ENCODE peak calls at places on chromosomes 1 and 21, in nine cellular contexts. Q, A, J, W, P, D, H, E and Y are unnamed samples.

GRCh38 chr1:72724951-72725863 is 442.9 kb upstream of the NEGR1 start:
- DNase-seq in Q (no peak), A (no peak), J (no peak), W (no peak), P (no peak), D (no peak), H (no peak), E (no peak), Y (no peak)

GRCh38 chr1:56187410-56187809 is 392.0 kb downstream of the PLPP3 start:
- DNase-seq in Q (no peak), A (no peak), J (no peak), W (no peak), P (no peak), D (no peak), H (no peak), E (no peak), Y (no peak)

GRCh38 chr1:107661142-107661541 is 303.8 kb downstream of the VAV3 start:
- DNase-seq in Q (no peak), A (no peak), J (no peak), W (no peak), P (no peak), D (no peak), H (no peak), E (no peak), Y (no peak)

GRCh38 chr1:64539808-64540207 is 69.9 kb downstream of the CACHD1 start:
- DNase-seq in Q (peak), A (peak), J (peak), W (no peak), P (peak), D (no peak), H (no peak), E (no peak), Y (no peak)

GRCh38 chr1:65260851-65261473 is 48.4 kb upstream of the DNAJC6 start:
- DNase-seq in Q (no peak), A (no peak), J (no peak), W (no peak), P (no peak), D (no peak), H (no peak), E (no peak), Y (no peak)

GRCh38 chr1:74468982-74469603 is 43.3 kb downstream of the LRRC53 start:
- DNase-seq in Q (no peak), A (no peak), J (no peak), W (no peak), P (no peak), D (peak), H (no peak), E (peak), Y (no peak)

GRCh38 chr1:37325010-37325409 is 149.4 kb upstream of the ZC3H12A start:
- DNase-seq in Q (peak), A (no peak), J (no peak), W (no peak), P (no peak), D (peak), H (no peak), E (no peak), Y (no peak)

GRCh38 chr1:207857447-207857846 is 53.5 kb downstream of the CD34 start:
- DNase-seq in Q (no peak), A (no peak), J (no peak), W (no peak), P (no peak), D (no peak), H (no peak), E (no peak), Y (no peak)

GRCh38 chr1:165069829-165070228 is 286.7 kb downstream of the LMX1A start:
- DNase-seq in Q (no peak), A (peak), J (no peak), W (no peak), P (no peak), D (no peak), H (no peak), E (no peak), Y (no peak)

GRCh38 chr1:165903672-165904071 is 76.3 kb downstream of the UCK2 start:
- DNase-seq in Q (no peak), A (no peak), J (no peak), W (no peak), P (no peak), D (no peak), H (no peak), E (no peak), Y (no peak)

GRCh38 chr1:67570473-67571143 is 114.4 kb upstream of the GADD45A start:
- DNase-seq in Q (no peak), A (no peak), J (no peak), W (no peak), P (no peak), D (no peak), H (no peak), E (no peak), Y (no peak)

GRCh38 chr1:38559180-38559874 is 300.2 kb downstream of the RRAGC start:
- DNase-seq in Q (peak), A (peak), J (peak), W (peak), P (no peak), D (no peak), H (peak), E (no peak), Y (peak)

GRCh38 chr1:152107984-152108898 is 7.0 kb downstream of the TCHH start:
- DNase-seq in Q (no peak), A (peak), J (peak), W (no peak), P (no peak), D (no peak), H (no peak), E (no peak), Y (no peak)

GRCh38 chr21:24658016-24658415 is 949.3 kb downstream of the MRPL39 start:
- DNase-seq in Q (no peak), A (no peak), J (no peak), W (no peak), P (no peak), D (no peak), H (no peak), E (no peak), Y (no peak)

GRCh38 chr1:109253803-109254620 is 4.7 kb downstream of the CELSR2 start:
- DNase-seq in Q (no peak), A (peak), J (no peak), W (no peak), P (no peak), D (no peak), H (no peak), E (no peak), Y (no peak)

GRCh38 chr1:21212126-21212525 is 35.4 kb upstream of the EIF4G3 start:
- DNase-seq in Q (no peak), A (no peak), J (no peak), W (no peak), P (no peak), D (no peak), H (no peak), E (no peak), Y (no peak)

GRCh38 chr1:92826792-92827191 is 5.0 kb upstream of the RPL5 start:
- DNase-seq in Q (no peak), A (no peak), J (no peak), W (no peak), P (no peak), D (no peak), H (no peak), E (no peak), Y (no peak)

GRCh38 chr1:204971700-204972336 is 71.2 kb upstream of the CNTN2 start:
- DNase-seq in Q (no peak), A (no peak), J (no peak), W (no peak), P (no peak), D (no peak), H (no peak), E (no peak), Y (no peak)

GRCh38 chr1:98794196-98794886 is 132.8 kb downstream of the SNX7 start:
- DNase-seq in Q (no peak), A (no peak), J (no peak), W (peak), P (no peak), D (peak), H (peak), E (peak), Y (peak)

GRCh38 chr1:230149751-230150584 is 82.9 kb downstream of the GALNT2 start:
- DNase-seq in Q (no peak), A (no peak), J (no peak), W (no peak), P (no peak), D (no peak), H (no peak), E (peak), Y (no peak)

GRCh38 chr1:3902546-3902945 is 2.5 kb upstream of the C1orf174 start:
- DNase-seq in Q (no peak), A (no peak), J (no peak), W (no peak), P (no peak), D (no peak), H (peak), E (peak), Y (no peak)